ENCODE peak calls at places on chromosomes 7 and 10, in four cellular contexts. One of them, this sample, is unnamed.

GRCh38 chr7:158351051-158351450 is 236.6 kb downstream of the PTPRN2 start:
- DNase-seq in endothelial cell of umbilical vein: no peak
- DNase-seq in kidney tubule cell: no peak
- DNase-seq in glutamatergic neuron: no peak
- DNase-seq in this sample: no peak

GRCh38 chr7:28835800-28836199 is 122.3 kb downstream of the TRIL start:
- DNase-seq in endothelial cell of umbilical vein: no peak
- DNase-seq in kidney tubule cell: peak; percentile 33
- DNase-seq in glutamatergic neuron: no peak
- DNase-seq in this sample: no peak

GRCh38 chr7:100444311-100445278 is 8.3 kb upstream of the PPP1R35 start:
- DNase-seq in endothelial cell of umbilical vein: peak; percentile 96
- DNase-seq in kidney tubule cell: peak; percentile 79
- DNase-seq in glutamatergic neuron: no peak
- DNase-seq in this sample: peak; percentile 65

GRCh38 chr10:1412531-1413189 is 324.7 kb downstream of the ADARB2 start:
- DNase-seq in endothelial cell of umbilical vein: no peak
- DNase-seq in kidney tubule cell: peak; percentile 29
- DNase-seq in glutamatergic neuron: no peak
- DNase-seq in this sample: no peak

GRCh38 chr10:125149278-125150047 is 10.9 kb downstream of the CTBP2 start:
- DNase-seq in endothelial cell of umbilical vein: peak; percentile 77
- DNase-seq in kidney tubule cell: peak; percentile 93
- DNase-seq in glutamatergic neuron: no peak
- DNase-seq in this sample: peak; percentile 71

GRCh38 chr7:64498270-64498669 is 64.6 kb downstream of the ZNF680 start:
- DNase-seq in endothelial cell of umbilical vein: no peak
- DNase-seq in kidney tubule cell: no peak
- DNase-seq in glutamatergic neuron: no peak
- DNase-seq in this sample: no peak

GRCh38 chr10:29555746-29556481 is 78.9 kb downstream of the SVIL start:
- DNase-seq in endothelial cell of umbilical vein: no peak
- DNase-seq in kidney tubule cell: peak; percentile 63
- DNase-seq in glutamatergic neuron: no peak
- DNase-seq in this sample: peak; percentile 86

GRCh38 chr10:127378628-127379027 is 170.5 kb upstream of the NPS start:
- DNase-seq in endothelial cell of umbilical vein: no peak
- DNase-seq in kidney tubule cell: no peak
- DNase-seq in glutamatergic neuron: no peak
- DNase-seq in this sample: no peak

GRCh38 chr7:108266489-108266888 is 136.3 kb upstream of the LAMB4 start:
- DNase-seq in endothelial cell of umbilical vein: no peak
- DNase-seq in kidney tubule cell: peak; percentile 46
- DNase-seq in glutamatergic neuron: no peak
- DNase-seq in this sample: no peak

GRCh38 chr10:31152421-31153133 is 120.9 kb upstream of the ZNF438 start:
- DNase-seq in endothelial cell of umbilical vein: peak; percentile 60
- DNase-seq in kidney tubule cell: no peak
- DNase-seq in glutamatergic neuron: no peak
- DNase-seq in this sample: no peak

GRCh38 chr7:94190599-94191061 is 186.5 kb upstream of the BET1 start:
- DNase-seq in endothelial cell of umbilical vein: peak; percentile 94
- DNase-seq in kidney tubule cell: peak; percentile 88
- DNase-seq in glutamatergic neuron: no peak
- DNase-seq in this sample: peak; percentile 49

GRCh38 chr10:31914370-31914769 is 14.3 kb downstream of the ARHGAP12 start:
- DNase-seq in endothelial cell of umbilical vein: no peak
- DNase-seq in kidney tubule cell: no peak
- DNase-seq in glutamatergic neuron: no peak
- DNase-seq in this sample: no peak

GRCh38 chr10:104032144-104032775 is 53.4 kb downstream of the COL17A1 start:
- DNase-seq in endothelial cell of umbilical vein: no peak
- DNase-seq in kidney tubule cell: no peak
- DNase-seq in glutamatergic neuron: no peak
- DNase-seq in this sample: no peak

GRCh38 chr10:100837300-100837699 is 75.5 kb upstream of the SLF2 start:
- DNase-seq in endothelial cell of umbilical vein: no peak
- DNase-seq in kidney tubule cell: no peak
- DNase-seq in glutamatergic neuron: no peak
- DNase-seq in this sample: no peak

GRCh38 chr10:126147866-126148578 is 240.3 kb downstream of the ADAM12 start:
- DNase-seq in endothelial cell of umbilical vein: peak; percentile 8
- DNase-seq in kidney tubule cell: peak; percentile 27
- DNase-seq in glutamatergic neuron: peak; percentile 33
- DNase-seq in this sample: peak; percentile 8